ENCODE peak calls at places on chromosomes 5 and 9, in six cellular contexts. One of them, this sample, is unnamed.

GRCh38 chr5:159240301-159240870 is 22.7 kb upstream of the UBLCP1 start:
- DNase-seq in RPMI8226: no peak
- DNase-seq in endothelial cell: no peak
- DNase-seq in GM03348: no peak
- DNase-seq in naive thymus-derived CD8-positive, alpha-beta T cell: no peak
- DNase-seq in stimulated activated CD8-positive, alpha-beta memory T cell treated with anti-CD3 and anti-CD28 coated beads, Interleukin-4, amount 100 ng/mL, for 4 hours: no peak
- DNase-seq in this sample: no peak

GRCh38 chr9:136050706-136051567 is 44.2 kb downstream of the NACC2 start:
- DNase-seq in RPMI8226: no peak
- DNase-seq in endothelial cell: no peak
- DNase-seq in GM03348: peak; percentile 31
- DNase-seq in naive thymus-derived CD8-positive, alpha-beta T cell: no peak
- DNase-seq in stimulated activated CD8-positive, alpha-beta memory T cell treated with anti-CD3 and anti-CD28 coated beads, Interleukin-4, amount 100 ng/mL, for 4 hours: no peak
- DNase-seq in this sample: no peak

GRCh38 chr5:17355585-17356346 is 138.3 kb downstream of the BASP1 start:
- DNase-seq in RPMI8226: no peak
- DNase-seq in endothelial cell: no peak
- DNase-seq in GM03348: no peak
- DNase-seq in naive thymus-derived CD8-positive, alpha-beta T cell: no peak
- DNase-seq in stimulated activated CD8-positive, alpha-beta memory T cell treated with anti-CD3 and anti-CD28 coated beads, Interleukin-4, amount 100 ng/mL, for 4 hours: no peak
- DNase-seq in this sample: no peak

GRCh38 chr5:56094579-56095361 is 100.0 kb upstream of the IL6ST start:
- DNase-seq in RPMI8226: no peak
- DNase-seq in endothelial cell: no peak
- DNase-seq in GM03348: no peak
- DNase-seq in naive thymus-derived CD8-positive, alpha-beta T cell: no peak
- DNase-seq in stimulated activated CD8-positive, alpha-beta memory T cell treated with anti-CD3 and anti-CD28 coated beads, Interleukin-4, amount 100 ng/mL, for 4 hours: no peak
- DNase-seq in this sample: no peak

GRCh38 chr5:140694276-140694675 is 3.0 kb downstream of the HARS2 start:
- DNase-seq in RPMI8226: no peak
- DNase-seq in endothelial cell: no peak
- DNase-seq in GM03348: no peak
- DNase-seq in naive thymus-derived CD8-positive, alpha-beta T cell: no peak
- DNase-seq in stimulated activated CD8-positive, alpha-beta memory T cell treated with anti-CD3 and anti-CD28 coated beads, Interleukin-4, amount 100 ng/mL, for 4 hours: no peak
- DNase-seq in this sample: no peak

GRCh38 chr9:104200456-104200994 is 106.4 kb downstream of the SMC2 start:
- DNase-seq in RPMI8226: no peak
- DNase-seq in endothelial cell: no peak
- DNase-seq in GM03348: no peak
- DNase-seq in naive thymus-derived CD8-positive, alpha-beta T cell: no peak
- DNase-seq in stimulated activated CD8-positive, alpha-beta memory T cell treated with anti-CD3 and anti-CD28 coated beads, Interleukin-4, amount 100 ng/mL, for 4 hours: no peak
- DNase-seq in this sample: no peak

GRCh38 chr5:151098185-151098813 is 17.5 kb upstream of the TNIP1 start:
- DNase-seq in RPMI8226: no peak
- DNase-seq in endothelial cell: no peak
- DNase-seq in GM03348: no peak
- DNase-seq in naive thymus-derived CD8-positive, alpha-beta T cell: no peak
- DNase-seq in stimulated activated CD8-positive, alpha-beta memory T cell treated with anti-CD3 and anti-CD28 coated beads, Interleukin-4, amount 100 ng/mL, for 4 hours: no peak
- DNase-seq in this sample: no peak

GRCh38 chr5:95281211-95281610 is 3.7 kb downstream of the MCTP1 start:
- DNase-seq in RPMI8226: no peak
- DNase-seq in endothelial cell: no peak
- DNase-seq in GM03348: peak; percentile 19
- DNase-seq in naive thymus-derived CD8-positive, alpha-beta T cell: no peak
- DNase-seq in stimulated activated CD8-positive, alpha-beta memory T cell treated with anti-CD3 and anti-CD28 coated beads, Interleukin-4, amount 100 ng/mL, for 4 hours: no peak
- DNase-seq in this sample: no peak

GRCh38 chr5:59557572-59557971 is 336.0 kb downstream of the PDE4D start:
- DNase-seq in RPMI8226: no peak
- DNase-seq in endothelial cell: no peak
- DNase-seq in GM03348: no peak
- DNase-seq in naive thymus-derived CD8-positive, alpha-beta T cell: no peak
- DNase-seq in stimulated activated CD8-positive, alpha-beta memory T cell treated with anti-CD3 and anti-CD28 coated beads, Interleukin-4, amount 100 ng/mL, for 4 hours: no peak
- DNase-seq in this sample: no peak

GRCh38 chr9:131266301-131267229 is 9.7 kb downstream of the FAM78A start:
- DNase-seq in RPMI8226: no peak
- DNase-seq in endothelial cell: no peak
- DNase-seq in GM03348: no peak
- DNase-seq in naive thymus-derived CD8-positive, alpha-beta T cell: peak; percentile 46
- DNase-seq in stimulated activated CD8-positive, alpha-beta memory T cell treated with anti-CD3 and anti-CD28 coated beads, Interleukin-4, amount 100 ng/mL, for 4 hours: no peak
- DNase-seq in this sample: no peak

GRCh38 chr9:87824216-87824875 is 58.3 kb upstream of the SPATA31E1 start:
- DNase-seq in RPMI8226: no peak
- DNase-seq in endothelial cell: no peak
- DNase-seq in GM03348: no peak
- DNase-seq in naive thymus-derived CD8-positive, alpha-beta T cell: no peak
- DNase-seq in stimulated activated CD8-positive, alpha-beta memory T cell treated with anti-CD3 and anti-CD28 coated beads, Interleukin-4, amount 100 ng/mL, for 4 hours: no peak
- DNase-seq in this sample: no peak

GRCh38 chr5:150523472-150524350 is 15.8 kb downstream of the NDST1 start:
- DNase-seq in RPMI8226: peak; percentile 47
- DNase-seq in endothelial cell: peak; percentile 40
- DNase-seq in GM03348: peak; percentile 67
- DNase-seq in naive thymus-derived CD8-positive, alpha-beta T cell: no peak
- DNase-seq in stimulated activated CD8-positive, alpha-beta memory T cell treated with anti-CD3 and anti-CD28 coated beads, Interleukin-4, amount 100 ng/mL, for 4 hours: no peak
- DNase-seq in this sample: peak; percentile 63

GRCh38 chr9:89781838-89782237 is 177.0 kb downstream of the GADD45G start:
- DNase-seq in RPMI8226: peak; percentile 32
- DNase-seq in endothelial cell: no peak
- DNase-seq in GM03348: no peak
- DNase-seq in naive thymus-derived CD8-positive, alpha-beta T cell: no peak
- DNase-seq in stimulated activated CD8-positive, alpha-beta memory T cell treated with anti-CD3 and anti-CD28 coated beads, Interleukin-4, amount 100 ng/mL, for 4 hours: no peak
- DNase-seq in this sample: no peak

GRCh38 chr9:114626415-114627029 is 15.4 kb downstream of the TMEM268 start:
- DNase-seq in RPMI8226: no peak
- DNase-seq in endothelial cell: no peak
- DNase-seq in GM03348: no peak
- DNase-seq in naive thymus-derived CD8-positive, alpha-beta T cell: no peak
- DNase-seq in stimulated activated CD8-positive, alpha-beta memory T cell treated with anti-CD3 and anti-CD28 coated beads, Interleukin-4, amount 100 ng/mL, for 4 hours: no peak
- DNase-seq in this sample: no peak

GRCh38 chr9:112784020-112784788 is 33.6 kb downstream of the SNX30 start:
- DNase-seq in RPMI8226: no peak
- DNase-seq in endothelial cell: peak; percentile 15
- DNase-seq in GM03348: no peak
- DNase-seq in naive thymus-derived CD8-positive, alpha-beta T cell: no peak
- DNase-seq in stimulated activated CD8-positive, alpha-beta memory T cell treated with anti-CD3 and anti-CD28 coated beads, Interleukin-4, amount 100 ng/mL, for 4 hours: no peak
- DNase-seq in this sample: no peak

GRCh38 chr5:110727025-110727314 is 499 bp upstream of the TMEM232 start:
- DNase-seq in RPMI8226: no peak
- DNase-seq in endothelial cell: no peak
- DNase-seq in GM03348: no peak
- DNase-seq in naive thymus-derived CD8-positive, alpha-beta T cell: no peak
- DNase-seq in stimulated activated CD8-positive, alpha-beta memory T cell treated with anti-CD3 and anti-CD28 coated beads, Interleukin-4, amount 100 ng/mL, for 4 hours: no peak
- DNase-seq in this sample: no peak

GRCh38 chr5:149486726-149487635 is 64.3 kb downstream of the CSNK1A1 start:
- DNase-seq in RPMI8226: no peak
- DNase-seq in endothelial cell: no peak
- DNase-seq in GM03348: peak; percentile 48
- DNase-seq in naive thymus-derived CD8-positive, alpha-beta T cell: no peak
- DNase-seq in stimulated activated CD8-positive, alpha-beta memory T cell treated with anti-CD3 and anti-CD28 coated beads, Interleukin-4, amount 100 ng/mL, for 4 hours: no peak
- DNase-seq in this sample: peak; percentile 30

GRCh38 chr5:64074533-64074932 is 91.1 kb upstream of the RNF180 start:
- DNase-seq in RPMI8226: peak; percentile 56
- DNase-seq in endothelial cell: peak; percentile 33
- DNase-seq in GM03348: peak; percentile 65
- DNase-seq in naive thymus-derived CD8-positive, alpha-beta T cell: no peak
- DNase-seq in stimulated activated CD8-positive, alpha-beta memory T cell treated with anti-CD3 and anti-CD28 coated beads, Interleukin-4, amount 100 ng/mL, for 4 hours: no peak
- DNase-seq in this sample: no peak

GRCh38 chr5:57816108-57816507 is 333.5 kb upstream of the ACTBL2 start:
- DNase-seq in RPMI8226: no peak
- DNase-seq in endothelial cell: no peak
- DNase-seq in GM03348: peak; percentile 84
- DNase-seq in naive thymus-derived CD8-positive, alpha-beta T cell: no peak
- DNase-seq in stimulated activated CD8-positive, alpha-beta memory T cell treated with anti-CD3 and anti-CD28 coated beads, Interleukin-4, amount 100 ng/mL, for 4 hours: no peak
- DNase-seq in this sample: peak; percentile 82

GRCh38 chr9:75504721-75505120 is 385.8 kb upstream of the PCSK5 start:
- DNase-seq in RPMI8226: no peak
- DNase-seq in endothelial cell: no peak
- DNase-seq in GM03348: no peak
- DNase-seq in naive thymus-derived CD8-positive, alpha-beta T cell: no peak
- DNase-seq in stimulated activated CD8-positive, alpha-beta memory T cell treated with anti-CD3 and anti-CD28 coated beads, Interleukin-4, amount 100 ng/mL, for 4 hours: no peak
- DNase-seq in this sample: no peak

GRCh38 chr5:163005949-163006348 is 431.4 kb upstream of the CCNG1 start:
- DNase-seq in RPMI8226: no peak
- DNase-seq in endothelial cell: no peak
- DNase-seq in GM03348: no peak
- DNase-seq in naive thymus-derived CD8-positive, alpha-beta T cell: no peak
- DNase-seq in stimulated activated CD8-positive, alpha-beta memory T cell treated with anti-CD3 and anti-CD28 coated beads, Interleukin-4, amount 100 ng/mL, for 4 hours: no peak
- DNase-seq in this sample: no peak

GRCh38 chr5:17477553-17478265 is 20.3 kb upstream of the TAF11L2 start:
- DNase-seq in RPMI8226: no peak
- DNase-seq in endothelial cell: no peak
- DNase-seq in GM03348: no peak
- DNase-seq in naive thymus-derived CD8-positive, alpha-beta T cell: no peak
- DNase-seq in stimulated activated CD8-positive, alpha-beta memory T cell treated with anti-CD3 and anti-CD28 coated beads, Interleukin-4, amount 100 ng/mL, for 4 hours: no peak
- DNase-seq in this sample: no peak

GRCh38 chr5:137320056-137321045 is 178.8 kb downstream of the SPOCK1 start:
- DNase-seq in RPMI8226: peak; percentile 38
- DNase-seq in endothelial cell: peak; percentile 61
- DNase-seq in GM03348: peak; percentile 75
- DNase-seq in naive thymus-derived CD8-positive, alpha-beta T cell: no peak
- DNase-seq in stimulated activated CD8-positive, alpha-beta memory T cell treated with anti-CD3 and anti-CD28 coated beads, Interleukin-4, amount 100 ng/mL, for 4 hours: no peak
- DNase-seq in this sample: peak; percentile 8

GRCh38 chr9:21555911-21556310 is 73.8 kb upstream of the IFNE start:
- DNase-seq in RPMI8226: no peak
- DNase-seq in endothelial cell: no peak
- DNase-seq in GM03348: no peak
- DNase-seq in naive thymus-derived CD8-positive, alpha-beta T cell: no peak
- DNase-seq in stimulated activated CD8-positive, alpha-beta memory T cell treated with anti-CD3 and anti-CD28 coated beads, Interleukin-4, amount 100 ng/mL, for 4 hours: no peak
- DNase-seq in this sample: no peak

GRCh38 chr9:91017245-91017644 is 215.6 kb downstream of the SYK start:
- DNase-seq in RPMI8226: no peak
- DNase-seq in endothelial cell: no peak
- DNase-seq in GM03348: no peak
- DNase-seq in naive thymus-derived CD8-positive, alpha-beta T cell: no peak
- DNase-seq in stimulated activated CD8-positive, alpha-beta memory T cell treated with anti-CD3 and anti-CD28 coated beads, Interleukin-4, amount 100 ng/mL, for 4 hours: no peak
- DNase-seq in this sample: no peak

GRCh38 chr9:124284940-124285441 is 27.2 kb downstream of the NEK6 start:
- DNase-seq in RPMI8226: no peak
- DNase-seq in endothelial cell: no peak
- DNase-seq in GM03348: peak; percentile 48
- DNase-seq in naive thymus-derived CD8-positive, alpha-beta T cell: no peak
- DNase-seq in stimulated activated CD8-positive, alpha-beta memory T cell treated with anti-CD3 and anti-CD28 coated beads, Interleukin-4, amount 100 ng/mL, for 4 hours: no peak
- DNase-seq in this sample: no peak

GRCh38 chr9:128903871-128904371 is 16.9 kb upstream of the PHYHD1 start:
- DNase-seq in RPMI8226: no peak
- DNase-seq in endothelial cell: no peak
- DNase-seq in GM03348: no peak
- DNase-seq in naive thymus-derived CD8-positive, alpha-beta T cell: no peak
- DNase-seq in stimulated activated CD8-positive, alpha-beta memory T cell treated with anti-CD3 and anti-CD28 coated beads, Interleukin-4, amount 100 ng/mL, for 4 hours: no peak
- DNase-seq in this sample: no peak

GRCh38 chr5:57004800-57005199 is 52.9 kb upstream of the MIER3 start:
- DNase-seq in RPMI8226: no peak
- DNase-seq in endothelial cell: no peak
- DNase-seq in GM03348: no peak
- DNase-seq in naive thymus-derived CD8-positive, alpha-beta T cell: no peak
- DNase-seq in stimulated activated CD8-positive, alpha-beta memory T cell treated with anti-CD3 and anti-CD28 coated beads, Interleukin-4, amount 100 ng/mL, for 4 hours: no peak
- DNase-seq in this sample: no peak

GRCh38 chr9:97721396-97721795 is 24.3 kb upstream of the XPA start:
- DNase-seq in RPMI8226: no peak
- DNase-seq in endothelial cell: no peak
- DNase-seq in GM03348: peak; percentile 44
- DNase-seq in naive thymus-derived CD8-positive, alpha-beta T cell: no peak
- DNase-seq in stimulated activated CD8-positive, alpha-beta memory T cell treated with anti-CD3 and anti-CD28 coated beads, Interleukin-4, amount 100 ng/mL, for 4 hours: no peak
- DNase-seq in this sample: no peak

GRCh38 chr9:105608685-105609598 is 51.0 kb downstream of the FKTN start:
- DNase-seq in RPMI8226: peak; percentile 53
- DNase-seq in endothelial cell: no peak
- DNase-seq in GM03348: peak; percentile 45
- DNase-seq in naive thymus-derived CD8-positive, alpha-beta T cell: no peak
- DNase-seq in stimulated activated CD8-positive, alpha-beta memory T cell treated with anti-CD3 and anti-CD28 coated beads, Interleukin-4, amount 100 ng/mL, for 4 hours: no peak
- DNase-seq in this sample: peak; percentile 11

GRCh38 chr9:1170918-1171317 is 120.8 kb downstream of the DMRT2 start:
- DNase-seq in RPMI8226: no peak
- DNase-seq in endothelial cell: no peak
- DNase-seq in GM03348: no peak
- DNase-seq in naive thymus-derived CD8-positive, alpha-beta T cell: no peak
- DNase-seq in stimulated activated CD8-positive, alpha-beta memory T cell treated with anti-CD3 and anti-CD28 coated beads, Interleukin-4, amount 100 ng/mL, for 4 hours: no peak
- DNase-seq in this sample: no peak

GRCh38 chr5:145718956-145719355 is 116.2 kb downstream of the PRELID2 start:
- DNase-seq in RPMI8226: no peak
- DNase-seq in endothelial cell: no peak
- DNase-seq in GM03348: peak; percentile 29
- DNase-seq in naive thymus-derived CD8-positive, alpha-beta T cell: no peak
- DNase-seq in stimulated activated CD8-positive, alpha-beta memory T cell treated with anti-CD3 and anti-CD28 coated beads, Interleukin-4, amount 100 ng/mL, for 4 hours: no peak
- DNase-seq in this sample: peak; percentile 11

GRCh38 chr9:136098844-136099243 is 3.8 kb upstream of the NACC2 start:
- DNase-seq in RPMI8226: no peak
- DNase-seq in endothelial cell: no peak
- DNase-seq in GM03348: no peak
- DNase-seq in naive thymus-derived CD8-positive, alpha-beta T cell: no peak
- DNase-seq in stimulated activated CD8-positive, alpha-beta memory T cell treated with anti-CD3 and anti-CD28 coated beads, Interleukin-4, amount 100 ng/mL, for 4 hours: no peak
- DNase-seq in this sample: no peak

GRCh38 chr5:121976979-121977378 is 15.2 kb downstream of the SRFBP1 start:
- DNase-seq in RPMI8226: no peak
- DNase-seq in endothelial cell: no peak
- DNase-seq in GM03348: no peak
- DNase-seq in naive thymus-derived CD8-positive, alpha-beta T cell: no peak
- DNase-seq in stimulated activated CD8-positive, alpha-beta memory T cell treated with anti-CD3 and anti-CD28 coated beads, Interleukin-4, amount 100 ng/mL, for 4 hours: no peak
- DNase-seq in this sample: peak; percentile 4

GRCh38 chr5:16552666-16553343 is 64.0 kb downstream of the RETREG1 start:
- DNase-seq in RPMI8226: peak; percentile 62
- DNase-seq in endothelial cell: peak; percentile 82
- DNase-seq in GM03348: peak; percentile 82
- DNase-seq in naive thymus-derived CD8-positive, alpha-beta T cell: peak; percentile 46
- DNase-seq in stimulated activated CD8-positive, alpha-beta memory T cell treated with anti-CD3 and anti-CD28 coated beads, Interleukin-4, amount 100 ng/mL, for 4 hours: no peak
- DNase-seq in this sample: no peak

GRCh38 chr9:121562261-121562780 is 62.7 kb upstream of the GGTA1 start:
- DNase-seq in RPMI8226: no peak
- DNase-seq in endothelial cell: no peak
- DNase-seq in GM03348: no peak
- DNase-seq in naive thymus-derived CD8-positive, alpha-beta T cell: no peak
- DNase-seq in stimulated activated CD8-positive, alpha-beta memory T cell treated with anti-CD3 and anti-CD28 coated beads, Interleukin-4, amount 100 ng/mL, for 4 hours: no peak
- DNase-seq in this sample: no peak

GRCh38 chr5:168696611-168697010 is 117.4 kb upstream of the PANK3 start:
- DNase-seq in RPMI8226: no peak
- DNase-seq in endothelial cell: no peak
- DNase-seq in GM03348: no peak
- DNase-seq in naive thymus-derived CD8-positive, alpha-beta T cell: no peak
- DNase-seq in stimulated activated CD8-positive, alpha-beta memory T cell treated with anti-CD3 and anti-CD28 coated beads, Interleukin-4, amount 100 ng/mL, for 4 hours: no peak
- DNase-seq in this sample: no peak

GRCh38 chr5:129018836-129019235 is 53.5 kb downstream of the SLC27A6 start:
- DNase-seq in RPMI8226: no peak
- DNase-seq in endothelial cell: no peak
- DNase-seq in GM03348: no peak
- DNase-seq in naive thymus-derived CD8-positive, alpha-beta T cell: no peak
- DNase-seq in stimulated activated CD8-positive, alpha-beta memory T cell treated with anti-CD3 and anti-CD28 coated beads, Interleukin-4, amount 100 ng/mL, for 4 hours: no peak
- DNase-seq in this sample: no peak

GRCh38 chr5:112186401-112186990 is 232.6 kb downstream of the EPB41L4A start:
- DNase-seq in RPMI8226: peak; percentile 60
- DNase-seq in endothelial cell: peak; percentile 24
- DNase-seq in GM03348: peak; percentile 49
- DNase-seq in naive thymus-derived CD8-positive, alpha-beta T cell: no peak
- DNase-seq in stimulated activated CD8-positive, alpha-beta memory T cell treated with anti-CD3 and anti-CD28 coated beads, Interleukin-4, amount 100 ng/mL, for 4 hours: no peak
- DNase-seq in this sample: peak; percentile 10

This sample was measured in AG04450.